ENCODE peak calls at places on chromosomes 1 and 21, in four cellular contexts. G, I, S and A are unnamed samples.

GRCh38 chr1:19220991-19221390 is 10.9 kb upstream of the UBR4 start:
- DNase-seq in G (no peak), I (no peak), S (no peak), A (no peak)

GRCh38 chr1:44723064-44723463 is 7.9 kb downstream of the RNU5D-1 start:
- DNase-seq in G (no peak), I (no peak), S (no peak), A (no peak)

GRCh38 chr1:56578664-56578962 is 750 bp downstream of the PLPP3 start:
- DNase-seq in G (no peak), I (no peak), S (no peak), A (no peak)

GRCh38 chr1:84254703-84255238 is 46.7 kb upstream of the SAMD13 start:
- DNase-seq in G (peak), I (no peak), S (no peak), A (peak)

GRCh38 chr1:34763142-34763781 is 3.7 kb downstream of the GJB4 start:
- DNase-seq in G (no peak), I (peak), S (no peak), A (peak)

GRCh38 chr1:85943526-85943925 is 213.0 kb downstream of the COL24A1 start:
- DNase-seq in G (no peak), I (no peak), S (no peak), A (no peak)

GRCh38 chr21:31509108-31510017 is 150.1 kb upstream of the SOD1 start:
- DNase-seq in G (peak), I (peak), S (peak), A (peak)

GRCh38 chr1:18950415-18951026 is 6.0 kb downstream of the IFFO2 start:
- DNase-seq in G (no peak), I (no peak), S (no peak), A (no peak)

GRCh38 chr1:151199860-151200581 is 1.7 kb downstream of the PIP5K1A start:
- DNase-seq in G (no peak), I (peak), S (no peak), A (peak)

GRCh38 chr1:114076308-114076707 is 77.4 kb downstream of the SYT6 start:
- DNase-seq in G (no peak), I (no peak), S (no peak), A (no peak)

GRCh38 chr1:45583666-45584350 is at the start of gene NASP:
- DNase-seq in G (peak), I (peak), S (peak), A (peak)

GRCh38 chr1:153849487-153850185 is 73.1 kb downstream of the GATAD2B start:
- DNase-seq in G (no peak), I (no peak), S (no peak), A (no peak)

GRCh38 chr1:183817576-183818288 is 12.8 kb downstream of the RGL1 start:
- DNase-seq in G (no peak), I (no peak), S (no peak), A (no peak)